ENCODE peak calls at places on chromosomes 7 and 10, in seven cellular contexts. X, D, I, N, E, Z and B are unnamed samples.

GRCh38 chr10:28411648-28412047 is 108.8 kb upstream of the MPP7 start:
- DNase-seq in X (peak), D (no peak), I (no peak), N (no peak), E (no peak), Z (no peak), B (no peak)

GRCh38 chr7:29622335-29623265 is 59.0 kb downstream of the PRR15 start:
- DNase-seq in X (peak), D (no peak), I (no peak), N (no peak), E (no peak), Z (peak), B (peak)

GRCh38 chr10:124532106-124532641 is 70.6 kb downstream of the LHPP start:
- DNase-seq in X (peak), D (no peak), I (no peak), N (no peak), E (peak), Z (no peak), B (peak)

GRCh38 chr7:116977172-116977571 is 23.9 kb downstream of the ST7 start:
- DNase-seq in X (peak), D (no peak), I (no peak), N (no peak), E (no peak), Z (peak), B (peak)

GRCh38 chr7:148515237-148515636 is 75.3 kb upstream of the C7orf33 start:
- DNase-seq in X (no peak), D (no peak), I (no peak), N (no peak), E (no peak), Z (peak), B (no peak)

GRCh38 chr10:123966896-123967231 is 75.3 kb upstream of the CPXM2 start:
- DNase-seq in X (no peak), D (no peak), I (no peak), N (no peak), E (no peak), Z (no peak), B (no peak)

GRCh38 chr10:98376485-98376884 is 38.5 kb downstream of the PYROXD2 start:
- DNase-seq in X (no peak), D (no peak), I (no peak), N (no peak), E (no peak), Z (no peak), B (peak)

GRCh38 chr10:70672993-70673928 is 955 bp downstream of the ADAMTS14 start:
- DNase-seq in X (peak), D (no peak), I (no peak), N (no peak), E (no peak), Z (peak), B (peak)

GRCh38 chr7:109967401-109967800 is 1123.5 kb upstream of the LRRN3 start:
- DNase-seq in X (no peak), D (no peak), I (no peak), N (no peak), E (no peak), Z (peak), B (no peak)

GRCh38 chr7:47757946-47758371 is 176.0 kb upstream of the TNS3 start:
- DNase-seq in X (peak), D (no peak), I (peak), N (no peak), E (no peak), Z (peak), B (no peak)

GRCh38 chr10:99522511-99523250 is 10.1 kb upstream of the NKX2-3 start:
- DNase-seq in X (no peak), D (no peak), I (no peak), N (no peak), E (no peak), Z (no peak), B (no peak)

GRCh38 chr7:23205861-23206510 is 24.1 kb downstream of the NUP42 start:
- DNase-seq in X (no peak), D (no peak), I (no peak), N (no peak), E (no peak), Z (no peak), B (no peak)

GRCh38 chr7:95730493-95731280 is 41.7 kb upstream of the DYNC1I1 start:
- DNase-seq in X (no peak), D (no peak), I (no peak), N (no peak), E (no peak), Z (no peak), B (no peak)

GRCh38 chr10:125823663-125824251 is 411 bp downstream of the BCCIP start:
- DNase-seq in X (peak), D (peak), I (no peak), N (no peak), E (no peak), Z (peak), B (no peak)

GRCh38 chr7:25950488-25951413 is 201.2 kb upstream of the NFE2L3 start:
- DNase-seq in X (peak), D (peak), I (peak), N (peak), E (peak), Z (peak), B (peak)

GRCh38 chr7:154984601-154985188 is 18.2 kb downstream of the PAXIP1 start:
- DNase-seq in X (peak), D (no peak), I (no peak), N (no peak), E (no peak), Z (no peak), B (no peak)

GRCh38 chr7:128311003-128311402 is 32.7 kb downstream of the RBM28 start:
- DNase-seq in X (peak), D (no peak), I (no peak), N (no peak), E (no peak), Z (peak), B (no peak)

GRCh38 chr10:113820507-113820906 is 33.4 kb downstream of the DCLRE1A start:
- DNase-seq in X (no peak), D (no peak), I (no peak), N (no peak), E (no peak), Z (peak), B (no peak)

GRCh38 chr7:99308461-99309074 is 17.1 kb upstream of the ARPC1A start:
- DNase-seq in X (peak), D (no peak), I (no peak), N (no peak), E (no peak), Z (peak), B (no peak)

GRCh38 chr7:80151274-80151665 is 16.6 kb downstream of the GNAI1 start:
- DNase-seq in X (peak), D (no peak), I (no peak), N (no peak), E (peak), Z (peak), B (no peak)

GRCh38 chr10:110733256-110733952 is 89.3 kb downstream of the RBM20 start:
- DNase-seq in X (no peak), D (no peak), I (no peak), N (no peak), E (peak), Z (no peak), B (peak)

GRCh38 chr7:91289633-91290260 is 25.5 kb downstream of the FZD1 start:
- DNase-seq in X (no peak), D (no peak), I (no peak), N (no peak), E (no peak), Z (no peak), B (peak)

GRCh38 chr10:10053051-10053450 is 964.6 kb upstream of the CELF2 start:
- DNase-seq in X (no peak), D (no peak), I (no peak), N (no peak), E (no peak), Z (no peak), B (no peak)

GRCh38 chr7:158407581-158408331 is 179.9 kb downstream of the PTPRN2 start:
- DNase-seq in X (peak), D (no peak), I (no peak), N (no peak), E (no peak), Z (no peak), B (no peak)

GRCh38 chr10:112678581-112678980 is 231.6 kb downstream of the VTI1A start:
- DNase-seq in X (no peak), D (no peak), I (no peak), N (no peak), E (no peak), Z (no peak), B (no peak)

GRCh38 chr7:34091330-34091917 is 186.1 kb downstream of the BMPER start:
- DNase-seq in X (peak), D (no peak), I (no peak), N (no peak), E (peak), Z (peak), B (no peak)

GRCh38 chr10:46050956-46051355 is 4.9 kb upstream of the MSMB start:
- DNase-seq in X (peak), D (no peak), I (no peak), N (no peak), E (no peak), Z (peak), B (no peak)

GRCh38 chr7:120717166-120717565 is 140.8 kb downstream of the TSPAN12 start:
- DNase-seq in X (no peak), D (no peak), I (no peak), N (no peak), E (no peak), Z (no peak), B (no peak)

GRCh38 chr7:118109607-118110006 is 74.4 kb upstream of the LSM8 start:
- DNase-seq in X (no peak), D (no peak), I (no peak), N (no peak), E (no peak), Z (no peak), B (no peak)

GRCh38 chr10:119005377-119006043 is 24.0 kb upstream of the NANOS1 start:
- DNase-seq in X (peak), D (no peak), I (no peak), N (no peak), E (no peak), Z (peak), B (no peak)

GRCh38 chr10:77541247-77541646 is 96.4 kb downstream of the KCNMA1 start:
- DNase-seq in X (no peak), D (no peak), I (no peak), N (no peak), E (no peak), Z (no peak), B (no peak)

GRCh38 chr10:125936331-125936730 is 40.0 kb downstream of the FANK1 start:
- DNase-seq in X (no peak), D (no peak), I (no peak), N (no peak), E (no peak), Z (no peak), B (no peak)

GRCh38 chr7:109479388-109479787 is 909.7 kb downstream of the DNAJB9 start:
- DNase-seq in X (no peak), D (no peak), I (no peak), N (no peak), E (no peak), Z (no peak), B (no peak)

GRCh38 chr10:89389254-89389653 is 3.2 kb upstream of the IFIT1 start:
- DNase-seq in X (peak), D (no peak), I (no peak), N (no peak), E (peak), Z (peak), B (no peak)

GRCh38 chr7:101911800-101912705 is 94.6 kb downstream of the CUX1 start:
- DNase-seq in X (peak), D (no peak), I (no peak), N (no peak), E (no peak), Z (no peak), B (peak)

GRCh38 chr10:4199196-4199595 is 414.2 kb upstream of the KLF6 start:
- DNase-seq in X (no peak), D (no peak), I (no peak), N (no peak), E (no peak), Z (no peak), B (no peak)